ENCODE peak calls at places on chromosome 9, in seven cellular contexts. D, A, R, Y, O, P and I are unnamed samples.

GRCh38 chr9:94031380-94031779 is 52.9 kb upstream of the PTPDC1 start:
- DNase-seq in A (no peak), D (no peak), P (no peak), Y (peak; percentile 22), O (no peak), R (no peak), I (no peak)

GRCh38 chr9:69809304-69809863 is 11.2 kb upstream of the CFAP95 start:
- DNase-seq in O (no peak), P (peak; percentile 28), A (peak; percentile 83), R (no peak), Y (no peak), D (peak; percentile 50), I (peak; percentile 37)

GRCh38 chr9:134265078-134265477 is 61.2 kb upstream of the RXRA start:
- DNase-seq in R (no peak), A (no peak), D (no peak), P (no peak), O (no peak), Y (no peak), I (no peak)

GRCh38 chr9:98099346-98099745 is 19.7 kb downstream of the TRIM14 start:
- DNase-seq in Y (no peak), P (no peak), R (no peak), A (no peak), D (no peak), O (no peak), I (no peak)

GRCh38 chr9:30757723-30758122 is 1626.7 kb upstream of the ACO1 start:
- DNase-seq in P (no peak), A (no peak), D (no peak), Y (no peak), R (no peak), O (no peak), I (no peak)

GRCh38 chr9:131008909-131009618 is at the start of gene LAMC3:
- DNase-seq in A (no peak), D (peak; percentile 58), Y (no peak), O (peak; percentile 69), R (no peak), P (no peak), I (no peak)

GRCh38 chr9:90773593-90773992 is 28.0 kb upstream of the SYK start:
- DNase-seq in A (peak; percentile 39), R (no peak), Y (peak; percentile 25), O (peak; percentile 62), D (peak; percentile 33), P (no peak), I (no peak)

GRCh38 chr9:134339183-134339806 is 13.0 kb downstream of the RXRA start:
- DNase-seq in D (no peak), A (peak; percentile 21), Y (peak; percentile 38), O (no peak), R (no peak), P (no peak), I (no peak)

GRCh38 chr9:69122086-69122390 is 52.0 kb upstream of the TJP2 start:
- DNase-seq in O (peak; percentile 59), Y (peak; percentile 69), R (peak; percentile 17), P (no peak), D (peak; percentile 67), A (peak; percentile 72), I (no peak)

GRCh38 chr9:127781821-127782220 is 3.4 kb upstream of the SH2D3C start:
- DNase-seq in Y (no peak), A (no peak), D (no peak), O (no peak), R (no peak), P (no peak), I (no peak)

GRCh38 chr9:15249042-15249818 is 57.8 kb downstream of the TTC39B start:
- DNase-seq in P (no peak), Y (no peak), O (no peak), D (peak; percentile 15), A (no peak), R (no peak), I (no peak)

GRCh38 chr9:18555105-18555883 is 81.3 kb downstream of the ADAMTSL1 start:
- DNase-seq in P (no peak), Y (no peak), A (no peak), O (no peak), D (no peak), R (no peak), I (no peak)

GRCh38 chr9:101536938-101537337 is 3.3 kb downstream of the RNF20 start:
- DNase-seq in D (peak; percentile 40), O (peak; percentile 32), P (no peak), A (peak; percentile 18), Y (peak; percentile 11), R (no peak), I (no peak)

GRCh38 chr9:130780865-130781504 is 54.1 kb upstream of the ABL1 start:
- DNase-seq in O (no peak), A (no peak), P (no peak), Y (no peak), D (no peak), R (no peak), I (no peak)

GRCh38 chr9:113522419-113522818 is 58.9 kb downstream of the RGS3 start:
- DNase-seq in R (no peak), P (no peak), A (no peak), Y (no peak), O (no peak), D (no peak), I (no peak)

GRCh38 chr9:105333811-105334210 is 89.4 kb downstream of the SLC44A1 start:
- DNase-seq in A (no peak), Y (no peak), P (no peak), O (no peak), R (no peak), D (no peak), I (no peak)

GRCh38 chr9:2583308-2584013 is 38.1 kb upstream of the VLDLR start:
- DNase-seq in Y (no peak), A (peak; percentile 59), P (no peak), D (no peak), O (no peak), R (no peak), I (no peak)

GRCh38 chr9:133102190-133103021 is 18.6 kb downstream of the RALGDS start:
- DNase-seq in R (no peak), A (no peak), D (no peak), O (no peak), Y (no peak), P (no peak), I (no peak)

GRCh38 chr9:110763568-110763967 is 95.0 kb downstream of the MUSK start:
- DNase-seq in D (no peak), Y (no peak), A (no peak), P (no peak), O (no peak), R (no peak), I (no peak)

GRCh38 chr9:116543731-116544400 is 143.2 kb upstream of the TRIM32 start:
- DNase-seq in P (no peak), Y (no peak), R (no peak), O (no peak), A (no peak), D (no peak), I (no peak)

GRCh38 chr9:136170291-136170901 is 34.5 kb downstream of the LHX3 start:
- DNase-seq in A (peak; percentile 47), D (peak; percentile 79), Y (peak; percentile 51), P (peak; percentile 32), O (peak; percentile 59), R (peak; percentile 9), I (peak; percentile 16)

GRCh38 chr9:6852243-6852963 is 94.6 kb downstream of the KDM4C start:
- DNase-seq in P (no peak), A (no peak), R (no peak), D (no peak), O (no peak), Y (no peak), I (no peak)

GRCh38 chr9:134570151-134570621 is 71.4 kb upstream of the COL5A1 start:
- DNase-seq in D (no peak), P (no peak), R (no peak), Y (no peak), O (no peak), A (no peak), I (no peak)

GRCh38 chr9:135884328-135885035 is 22.9 kb downstream of the CAMSAP1 start:
- DNase-seq in R (no peak), D (no peak), O (no peak), P (no peak), Y (no peak), A (no peak), I (no peak)

GRCh38 chr9:115034801-115035200 is 83.2 kb downstream of the TNC start:
- DNase-seq in O (peak; percentile 74), P (no peak), D (no peak), A (no peak), Y (no peak), R (no peak), I (no peak)

GRCh38 chr9:88747768-88748167 is 212.8 kb downstream of the NXNL2 start:
- DNase-seq in A (no peak), P (no peak), Y (peak; percentile 19), O (peak; percentile 82), D (no peak), R (no peak), I (no peak)

GRCh38 chr9:121637441-121638222 is 13.8 kb upstream of the DAB2IP start:
- DNase-seq in O (peak; percentile 83), Y (peak; percentile 26), D (no peak), A (no peak), P (no peak), R (no peak), I (no peak)

GRCh38 chr9:110180713-110181434 is 27.1 kb downstream of the C9orf152 start:
- DNase-seq in R (no peak), A (no peak), P (no peak), Y (peak; percentile 40), D (no peak), O (peak; percentile 52), I (no peak)

GRCh38 chr9:131545003-131545785 is at the start of gene PRRT1B:
- DNase-seq in P (no peak), D (peak; percentile 57), A (no peak), O (no peak), R (no peak), Y (peak; percentile 97), I (no peak)

GRCh38 chr9:130837002-130837511 is 2.0 kb downstream of the ABL1 start:
- DNase-seq in D (no peak), P (no peak), A (no peak), O (no peak), R (no peak), Y (no peak), I (no peak)

GRCh38 chr9:127214421-127215265 is 49.9 kb upstream of the GARNL3 start:
- DNase-seq in Y (peak; percentile 79), O (peak; percentile 92), A (peak; percentile 59), R (peak; percentile 30), D (peak; percentile 77), P (peak; percentile 41), I (peak; percentile 26)